ENCODE peak calls at places on chromosomes 11 and 22, in four cellular contexts. U is tibial nerve, Y is A549, W is IMR-90. V is an unnamed sample. For H3K4me1, the result is how much of the 10 kb centered on the place peaks cover.

GRCh38 chr22:44620129-44620840 is 81.7 kb upstream of the PRR5 start:
- DNase-seq in U (peak), Y (peak), W (peak), V (no peak)

GRCh38 chr11:100576044-100577021 is 110.8 kb upstream of the ARHGAP42 start:
- DNase-seq in U (peak), Y (peak), W (peak), V (peak)

GRCh38 chr11:6828103-6828502 is 17.4 kb upstream of the OR10A5 start:
- DNase-seq in U (no peak), Y (no peak), W (no peak), V (no peak)

GRCh38 chr11:41308286-41308685 is 151.2 kb downstream of the LRRC4C start:
- DNase-seq in U (no peak), Y (no peak), W (no peak), V (no peak)

GRCh38 chr11:121661796-121662508 is 209.2 kb upstream of the SORL1-AS1 start:
- DNase-seq in U (peak), Y (no peak), W (peak), V (no peak)

GRCh38 chr11:35781342-35782171 is 119.0 kb downstream of the TRIM44 start:
- DNase-seq in U (no peak), Y (peak), W (peak), V (no peak)

GRCh38 chr11:61814242-61814957 is 2.4 kb downstream of the FADS1 start:
- DNase-seq in U (peak), Y (peak), W (no peak), V (no peak)

GRCh38 chr11:36333468-36333867 is 37.4 kb downstream of the PRR5L start:
- DNase-seq in U (no peak), Y (no peak), W (peak), V (no peak)

GRCh38 chr11:85955531-85955930 is 100.3 kb downstream of the CCDC83 start:
- DNase-seq in U (no peak), Y (no peak), W (peak), V (no peak)

GRCh38 chr11:113998574-113998973 is 23.7 kb downstream of the HTR3A start:
- DNase-seq in U (no peak), Y (no peak), W (no peak), V (no peak)

GRCh38 chr11:61679893-61680621 is at the start of gene DAGLA:
- DNase-seq in U (peak), Y (peak), W (peak), V (peak)

GRCh38 chr11:113475160-113475761 is at the start of gene DRD2:
- DNase-seq in U (no peak), Y (no peak), W (no peak), V (no peak)

GRCh38 chr22:34306361-34306760 is 386.1 kb upstream of the LARGE1 start:
- DNase-seq in U (no peak), Y (no peak), W (no peak), V (no peak)

GRCh38 chr11:95925011-95925410 is 1.1 kb upstream of the MTMR2 start:
- DNase-seq in U (no peak), Y (peak), W (peak), V (no peak)

DNA sequence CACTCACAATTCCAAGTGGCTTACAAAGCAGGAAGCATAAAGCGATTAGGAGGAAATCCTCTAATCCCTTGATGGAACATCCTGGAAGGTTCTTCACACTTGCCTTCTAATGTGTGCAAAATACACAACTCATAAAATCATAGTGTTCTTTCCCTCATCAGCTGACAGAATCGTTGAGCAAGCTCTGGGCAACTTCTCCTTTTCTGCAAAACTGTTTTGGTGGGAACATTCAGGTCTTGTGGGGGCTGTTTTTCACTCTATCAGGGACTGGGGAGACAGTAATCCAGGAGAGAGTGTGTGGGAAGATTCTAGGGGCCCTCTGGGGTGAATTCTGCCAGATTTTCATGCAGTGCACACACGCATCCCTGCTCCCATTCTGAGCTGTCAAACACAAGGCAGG is 53.2 kb downstream of the IRAG1 start:
- DNase-seq in U (peak), Y (no peak), W (no peak), V (no peak)
- H3K4me1 ChIP-seq in U (under half), Y (under half), W (under half), V (under half)

GRCh38 chr11:34623463-34623862 is 2.6 kb downstream of the EHF start:
- DNase-seq in U (no peak), Y (no peak), W (no peak), V (no peak)

GRCh38 chr11:34621876-34622275 is 983 bp downstream of the EHF start:
- DNase-seq in U (no peak), Y (no peak), W (no peak), V (no peak)

GRCh38 chr11:34620202-34620601 is 691 bp upstream of the EHF start:
- DNase-seq in U (no peak), Y (no peak), W (no peak), V (no peak)

GRCh38 chr11:34619062-34619516 is 1.8 kb upstream of the EHF start:
- DNase-seq in U (no peak), Y (no peak), W (no peak), V (no peak)

GRCh38 chr11:34620820-34621792 is at the start of gene EHF:
- DNase-seq in U (no peak), Y (no peak), W (no peak), V (no peak)
- TF ChIP-seq POLR2A in U (no peak), Y (no peak), W (no peak), V (no peak)

GRCh38 chr11:73991471-73992006 is 8.9 kb upstream of the UCP2 start:
- DNase-seq in U (no peak), Y (no peak), W (no peak), V (peak)
- H3K4me1 ChIP-seq in U (under half), Y (under half), W (under half), V (under half)

GRCh38 chr11:67440229-67441081 is 2.8 kb downstream of the CORO1B start:
- DNase-seq in U (no peak), Y (no peak), W (no peak), V (no peak)

GRCh38 chr11:67439321-67440228 is 2.1 kb upstream of the PTPRCAP start:
- DNase-seq in U (peak), Y (peak), W (no peak), V (no peak)

GRCh38 chr11:67442504-67443398 is 525 bp downstream of the CORO1B start:
- DNase-seq in U (no peak), Y (no peak), W (no peak), V (no peak)

GRCh38 chr11:67441731-67442401 is 1.4 kb downstream of the CORO1B start:
- DNase-seq in U (no peak), Y (no peak), W (no peak), V (no peak)

GRCh38 chr11:67441082-67441683 is 2.1 kb downstream of the CORO1B start:
- DNase-seq in U (no peak), Y (no peak), W (no peak), V (no peak)
- TF ChIP-seq POLR2A in U (no peak), Y (no peak), W (no peak), V (no peak)

GRCh38 chr11:46397526-46397925 is 6.0 kb upstream of the CHRM4 start:
- DNase-seq in U (no peak), Y (no peak), W (no peak), V (no peak)
- H3K4me1 ChIP-seq in U (under half), Y (under half), W (under half), V (under half)

DNA sequence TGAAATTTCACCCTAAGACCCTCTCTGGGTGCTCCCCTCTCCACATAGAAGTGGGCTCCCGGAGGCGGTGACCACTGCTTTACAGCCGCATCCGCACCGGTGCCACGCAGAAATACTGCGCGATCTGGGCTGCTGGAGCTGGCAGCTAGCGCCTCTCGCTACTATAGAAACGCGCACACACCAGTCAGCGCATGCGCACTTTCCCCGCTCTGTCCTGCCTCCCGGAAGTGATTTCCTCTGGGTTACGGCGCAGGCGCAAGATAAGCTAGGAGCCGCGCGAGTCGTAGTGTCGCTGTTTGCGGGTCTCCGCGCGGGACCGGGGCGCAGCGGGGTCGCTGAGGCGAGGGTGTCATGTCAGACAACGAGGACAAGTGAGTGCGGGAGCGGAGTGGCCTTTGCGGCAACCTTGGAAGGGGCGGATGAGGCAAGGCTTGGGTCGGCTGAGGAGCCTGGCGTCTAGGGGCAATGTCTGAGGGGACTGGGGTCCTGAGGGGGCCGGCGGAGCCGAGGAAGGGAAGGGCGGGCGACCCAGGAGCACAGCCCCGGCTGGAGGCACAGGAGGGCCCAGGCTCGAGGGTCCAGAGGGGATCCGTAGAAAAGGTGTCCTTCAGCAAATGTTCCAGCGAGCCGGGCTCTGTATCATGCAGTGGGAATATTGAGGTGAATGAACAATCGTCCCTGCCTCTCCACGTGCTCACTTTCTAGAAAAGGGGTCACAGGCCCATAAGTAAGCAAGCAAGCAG is at the start of the genes C22orf23 and POLR2F:
- DNase-seq in U (peak), Y (peak), W (peak), V (peak)
- TF ChIP-seq POLR2A in U (no peak), Y (peak), W (peak), V (peak)

DNA sequence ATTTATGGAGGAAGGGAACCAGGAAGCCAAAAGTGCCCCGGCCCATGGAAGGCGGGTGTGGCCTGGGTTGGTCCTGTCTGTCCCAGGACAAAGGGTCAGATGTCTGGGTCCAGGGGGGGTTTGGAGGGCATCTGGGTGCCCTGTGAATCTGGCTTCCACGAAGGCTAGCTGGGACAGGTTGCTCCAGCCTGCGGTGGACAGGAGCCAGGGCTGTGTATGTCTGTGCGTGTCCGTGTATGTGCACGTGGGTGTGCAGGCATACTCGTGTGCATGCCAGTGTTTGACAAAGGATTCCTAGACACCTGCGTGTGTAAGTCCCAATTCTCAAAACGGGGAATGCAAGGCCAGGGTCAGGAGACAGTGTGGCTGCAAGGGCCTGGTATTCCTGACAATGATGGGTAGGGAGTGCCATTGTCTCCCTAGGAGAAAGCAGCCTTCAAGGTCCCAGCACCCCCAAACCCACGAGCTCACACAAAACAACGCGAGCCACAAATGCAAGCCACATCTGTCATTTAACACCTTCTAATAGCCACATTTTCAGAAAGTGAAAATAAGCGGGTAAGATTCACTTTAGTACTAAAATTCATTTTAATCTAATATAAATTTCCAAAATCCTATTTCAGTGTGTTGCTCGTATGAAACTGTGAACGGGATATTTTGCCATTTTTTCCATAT is 78.4 kb upstream of the WNT7B start:
- DNase-seq in U (no peak), Y (no peak), W (no peak), V (no peak)
- H3K4me1 ChIP-seq in U (under half), Y (under half), W (under half), V (half or more)

DNA sequence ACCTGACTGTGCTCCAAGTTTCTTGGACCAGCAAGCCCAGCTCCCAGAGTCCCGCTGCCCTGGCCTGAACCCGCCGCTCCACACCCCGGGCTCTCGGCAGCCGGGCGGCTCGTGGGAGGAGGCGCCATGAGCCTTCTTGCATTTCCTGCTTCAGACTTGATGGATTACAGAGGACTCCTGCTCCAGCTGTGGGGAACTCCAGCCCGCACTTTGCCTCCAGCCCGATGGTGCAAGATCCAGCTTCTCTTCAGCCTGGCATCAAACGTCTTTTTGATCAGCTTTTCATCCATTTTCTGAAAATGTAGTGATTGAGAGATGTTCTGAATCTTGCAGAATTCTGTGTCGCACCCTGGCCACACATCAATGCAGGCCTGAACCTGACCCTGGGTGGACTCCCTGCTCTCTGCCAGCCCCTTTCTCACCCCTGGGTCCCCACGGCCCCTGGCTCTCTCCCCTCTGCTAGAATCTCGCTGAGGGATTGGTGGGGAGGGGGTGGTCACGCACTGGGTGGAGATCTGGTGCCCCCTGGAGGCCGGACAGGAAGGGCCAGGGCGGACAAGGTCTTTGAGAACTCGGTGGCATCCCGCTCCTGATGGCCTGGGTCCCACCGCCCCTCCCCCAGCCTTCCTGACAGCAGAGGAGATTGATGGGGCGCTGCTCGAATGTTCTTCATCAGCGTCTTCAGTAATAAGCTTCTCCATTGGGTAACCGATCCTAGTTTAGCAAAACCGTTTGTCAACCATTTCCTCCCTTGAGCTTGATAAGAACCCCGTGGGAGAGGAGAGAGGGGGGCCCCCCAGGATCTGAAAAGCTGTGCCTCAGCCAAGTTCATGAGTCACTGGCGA is 12.1 kb upstream of the NFAM1 start:
- DNase-seq in U (peak), Y (peak), W (peak), V (peak)
- TF ChIP-seq POLR2A in U (peak), Y (no peak), W (no peak), V (no peak)

V was measured in gastrocnemius medialis.